ENCODE peak calls at places on chromosome 21, in four cellular contexts. F, Y, Z and E are unnamed samples.

GRCh38 chr21:27831821-27832569 is 865.1 kb upstream of the ADAMTS5 start:
- DNase-seq in F (no peak), Y (no peak), Z (peak), E (no peak)

GRCh38 chr21:25691931-25692330 is 42.8 kb downstream of the ATP5PF start:
- DNase-seq in F (no peak), Y (no peak), Z (no peak), E (no peak)

GRCh38 chr21:42356680-42357079 is 5.9 kb upstream of the TFF2 start:
- DNase-seq in F (no peak), Z (no peak), Y (no peak), E (no peak)

GRCh38 chr21:34835526-34835925 is 166.7 kb downstream of the CLIC6 start:
- DNase-seq in Z (no peak), Y (peak), F (no peak), E (no peak)

GRCh38 chr21:44263768-44264167 is 2.1 kb upstream of the DNMT3L start:
- DNase-seq in Z (no peak), F (no peak), Y (no peak), E (no peak)

GRCh38 chr21:42974832-42975820 is 764 bp downstream of the PKNOX1 start:
- DNase-seq in F (peak), Y (peak), Z (no peak), E (no peak)

GRCh38 chr21:23876925-23877558 is 1730.2 kb downstream of the MRPL39 start:
- DNase-seq in Y (no peak), F (no peak), Z (no peak), E (no peak)

GRCh38 chr21:38092033-38092432 is 164.8 kb upstream of the KCNJ15 start:
- DNase-seq in Y (no peak), F (no peak), Z (no peak), E (no peak)

GRCh38 chr21:16587671-16588379 is 858.0 kb downstream of the USP25 start:
- DNase-seq in Z (no peak), Y (no peak), F (no peak), E (no peak)

GRCh38 chr21:36320421-36321324 is 676 bp downstream of the MORC3 start:
- DNase-seq in Y (peak), Z (no peak), F (no peak), E (no peak)

GRCh38 chr21:45246535-45247320 is 41.0 kb downstream of the POFUT2 start:
- DNase-seq in F (no peak), Z (no peak), Y (no peak), E (no peak)

GRCh38 chr21:21383126-21383525 is 384.9 kb downstream of the NCAM2 start:
- DNase-seq in F (no peak), Z (no peak), Y (no peak), E (no peak)

GRCh38 chr21:25370311-25370744 is 237.0 kb downstream of the MRPL39 start:
- DNase-seq in Y (no peak), Z (peak), F (no peak), E (peak)

GRCh38 chr21:41895643-41896493 is 16.7 kb upstream of the PRDM15 start:
- DNase-seq in F (no peak), Y (peak), Z (no peak), E (no peak)

GRCh38 chr21:34884346-34884929 is 164.7 kb downstream of the RUNX1 start:
- DNase-seq in Y (no peak), Z (no peak), F (no peak), E (no peak)